ENCODE peak calls at places on chromosomes 7 and 10, in six cellular contexts. One of them, this sample, is unnamed.

GRCh38 chr7:105654994-105655900 is 74.0 kb upstream of the EFCAB10 start:
- DNase-seq in A549: no peak
- DNase-seq in WTC11: peak
- DNase-seq in HepG2: no peak
- DNase-seq in K562: peak
- DNase-seq in H1: peak
- DNase-seq in this sample: peak

GRCh38 chr10:21021843-21022594 is 124.9 kb upstream of the NEBL start:
- DNase-seq in A549: peak
- DNase-seq in WTC11: no peak
- DNase-seq in HepG2: peak
- DNase-seq in K562: peak
- DNase-seq in H1: no peak
- DNase-seq in this sample: no peak

GRCh38 chr10:96413151-96413787 is 54.5 kb upstream of the OPALIN start:
- DNase-seq in A549: no peak
- DNase-seq in WTC11: peak
- DNase-seq in HepG2: no peak
- DNase-seq in K562: peak
- DNase-seq in H1: peak
- DNase-seq in this sample: no peak

GRCh38 chr10:93680414-93681047 is 21.9 kb downstream of the FRA10AC1 start:
- DNase-seq in A549: peak
- DNase-seq in WTC11: no peak
- DNase-seq in HepG2: peak
- DNase-seq in K562: no peak
- DNase-seq in H1: no peak
- DNase-seq in this sample: peak

GRCh38 chr7:71768470-71768869 is 636.5 kb downstream of the GALNT17 start:
- DNase-seq in A549: no peak
- DNase-seq in WTC11: no peak
- DNase-seq in HepG2: no peak
- DNase-seq in K562: no peak
- DNase-seq in H1: no peak
- DNase-seq in this sample: no peak

GRCh38 chr7:126728967-126729366 is 523.8 kb downstream of the GRM8 start:
- DNase-seq in A549: no peak
- DNase-seq in WTC11: no peak
- DNase-seq in HepG2: no peak
- DNase-seq in K562: no peak
- DNase-seq in H1: no peak
- DNase-seq in this sample: no peak

GRCh38 chr10:52756295-52756694 is 16.3 kb downstream of the MBL2 start:
- DNase-seq in A549: no peak
- DNase-seq in WTC11: no peak
- DNase-seq in HepG2: peak
- DNase-seq in K562: no peak
- DNase-seq in H1: no peak
- DNase-seq in this sample: no peak

GRCh38 chr7:155090647-155091046 is 20.5 kb downstream of the HTR5A start:
- DNase-seq in A549: no peak
- DNase-seq in WTC11: no peak
- DNase-seq in HepG2: no peak
- DNase-seq in K562: no peak
- DNase-seq in H1: no peak
- DNase-seq in this sample: no peak

GRCh38 chr7:143948733-143949132 is 5.9 kb upstream of the OR2F1 start:
- DNase-seq in A549: no peak
- DNase-seq in WTC11: no peak
- DNase-seq in HepG2: no peak
- DNase-seq in K562: no peak
- DNase-seq in H1: no peak
- DNase-seq in this sample: no peak

GRCh38 chr10:82736305-82736704 is 861.3 kb downstream of the NRG3 start:
- DNase-seq in A549: no peak
- DNase-seq in WTC11: no peak
- DNase-seq in HepG2: no peak
- DNase-seq in K562: no peak
- DNase-seq in H1: no peak
- DNase-seq in this sample: no peak

GRCh38 chr10:70602665-70603438 is at the start of gene PRF1:
- DNase-seq in A549: no peak
- DNase-seq in WTC11: no peak
- DNase-seq in HepG2: peak
- DNase-seq in K562: peak
- DNase-seq in H1: peak
- DNase-seq in this sample: no peak

GRCh38 chr7:138455609-138456008 is 4.5 kb upstream of the TRIM24 start:
- DNase-seq in A549: no peak
- DNase-seq in WTC11: no peak
- DNase-seq in HepG2: peak
- DNase-seq in K562: no peak
- DNase-seq in H1: no peak
- DNase-seq in this sample: no peak

GRCh38 chr10:98028168-98028770 is 2.2 kb downstream of the CRTAC1 start:
- DNase-seq in A549: peak
- DNase-seq in WTC11: peak
- DNase-seq in HepG2: peak
- DNase-seq in K562: peak
- DNase-seq in H1: peak
- DNase-seq in this sample: peak

GRCh38 chr7:1397491-1398327 is 61.6 kb downstream of the MICALL2 start:
- DNase-seq in A549: no peak
- DNase-seq in WTC11: no peak
- DNase-seq in HepG2: no peak
- DNase-seq in K562: no peak
- DNase-seq in H1: no peak
- DNase-seq in this sample: no peak

GRCh38 chr10:3010819-3011422 is 56.4 kb upstream of the PFKP start:
- DNase-seq in A549: no peak
- DNase-seq in WTC11: no peak
- DNase-seq in HepG2: peak
- DNase-seq in K562: no peak
- DNase-seq in H1: no peak
- DNase-seq in this sample: no peak

GRCh38 chr10:47095848-47096612 is 184.8 kb downstream of the PTPN20 start:
- DNase-seq in A549: no peak
- DNase-seq in WTC11: no peak
- DNase-seq in HepG2: no peak
- DNase-seq in K562: peak
- DNase-seq in H1: no peak
- DNase-seq in this sample: no peak

GRCh38 chr7:18177815-18178660 is 150.4 kb upstream of the PRPS1L1 start:
- DNase-seq in A549: no peak
- DNase-seq in WTC11: no peak
- DNase-seq in HepG2: peak
- DNase-seq in K562: peak
- DNase-seq in H1: no peak
- DNase-seq in this sample: no peak

GRCh38 chr10:130775311-130775710 is 536.2 kb downstream of the TCERG1L start:
- DNase-seq in A549: no peak
- DNase-seq in WTC11: no peak
- DNase-seq in HepG2: no peak
- DNase-seq in K562: no peak
- DNase-seq in H1: no peak
- DNase-seq in this sample: no peak

GRCh38 chr7:114263219-114263618 is 151.4 kb upstream of the FOXP2 start:
- DNase-seq in A549: no peak
- DNase-seq in WTC11: no peak
- DNase-seq in HepG2: no peak
- DNase-seq in K562: no peak
- DNase-seq in H1: no peak
- DNase-seq in this sample: no peak

GRCh38 chr7:157309990-157310668 is 26.7 kb upstream of the DNAJB6 start:
- DNase-seq in A549: peak
- DNase-seq in WTC11: peak
- DNase-seq in HepG2: peak
- DNase-seq in K562: no peak
- DNase-seq in H1: peak
- DNase-seq in this sample: peak

GRCh38 chr7:135260930-135261721 is 27.5 kb downstream of the STRA8 start:
- DNase-seq in A549: no peak
- DNase-seq in WTC11: no peak
- DNase-seq in HepG2: no peak
- DNase-seq in K562: no peak
- DNase-seq in H1: no peak
- DNase-seq in this sample: peak

GRCh38 chr7:86815556-86815955 is 171.8 kb downstream of the GRM3 start:
- DNase-seq in A549: no peak
- DNase-seq in WTC11: no peak
- DNase-seq in HepG2: no peak
- DNase-seq in K562: no peak
- DNase-seq in H1: no peak
- DNase-seq in this sample: no peak

GRCh38 chr7:79723833-79724608 is 270.6 kb upstream of the MAGI2 start:
- DNase-seq in A549: no peak
- DNase-seq in WTC11: no peak
- DNase-seq in HepG2: no peak
- DNase-seq in K562: no peak
- DNase-seq in H1: no peak
- DNase-seq in this sample: no peak

GRCh38 chr7:118372530-118372929 is 148.0 kb downstream of the ANKRD7 start:
- DNase-seq in A549: no peak
- DNase-seq in WTC11: no peak
- DNase-seq in HepG2: no peak
- DNase-seq in K562: peak
- DNase-seq in H1: no peak
- DNase-seq in this sample: peak

GRCh38 chr7:135744938-135745701 is 3.5 kb downstream of the FAM180A start:
- DNase-seq in A549: no peak
- DNase-seq in WTC11: no peak
- DNase-seq in HepG2: no peak
- DNase-seq in K562: no peak
- DNase-seq in H1: no peak
- DNase-seq in this sample: peak

GRCh38 chr7:73931502-73931901 is 70.5 kb downstream of the TMEM270 start:
- DNase-seq in A549: no peak
- DNase-seq in WTC11: no peak
- DNase-seq in HepG2: no peak
- DNase-seq in K562: no peak
- DNase-seq in H1: no peak
- DNase-seq in this sample: no peak

DNA sequence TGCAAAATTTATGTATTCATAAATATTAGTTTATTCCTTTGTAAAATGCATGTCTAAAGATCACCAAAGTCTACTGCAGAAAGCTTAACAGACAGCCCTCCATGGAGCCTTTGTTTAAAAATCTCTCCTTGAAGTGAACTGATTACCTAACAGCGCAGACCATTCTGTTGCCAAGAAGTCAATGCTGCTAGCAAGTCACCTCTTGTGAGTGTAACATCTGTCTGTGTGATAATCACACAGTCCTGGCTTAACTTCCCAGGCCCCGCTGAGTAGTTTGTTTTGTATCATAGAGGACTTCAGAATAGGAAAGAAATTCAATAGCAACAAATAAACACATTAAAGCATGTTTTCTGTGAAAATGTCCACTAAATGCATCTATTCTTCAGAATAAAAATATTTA is 435.3 kb upstream of the IGFBP3 start:
- DNase-seq in A549: no peak
- DNase-seq in WTC11: no peak
- DNase-seq in HepG2: no peak
- DNase-seq in K562: no peak
- DNase-seq in H1: no peak
- DNase-seq in this sample: no peak
- TF ChIP-seq JUN in A549: no peak
- TF ChIP-seq JUN in WTC11: no peak
- TF ChIP-seq JUN in HepG2: no peak
- TF ChIP-seq JUN in K562: no peak
- TF ChIP-seq JUN in H1: no peak
- TF ChIP-seq JUN in this sample: no peak

GRCh38 chr7:43559171-43559938 is 23.6 kb upstream of the STK17A start:
- DNase-seq in A549: no peak
- DNase-seq in WTC11: no peak
- DNase-seq in HepG2: no peak
- DNase-seq in K562: no peak
- DNase-seq in H1: no peak
- DNase-seq in this sample: no peak
- TF ChIP-seq JUN in A549: no peak
- TF ChIP-seq JUN in WTC11: no peak
- TF ChIP-seq JUN in HepG2: no peak
- TF ChIP-seq JUN in K562: no peak
- TF ChIP-seq JUN in H1: no peak
- TF ChIP-seq JUN in this sample: no peak

GRCh38 chr7:130966246-130967009 is 232.4 kb upstream of the KLF14 start:
- DNase-seq in A549: no peak
- DNase-seq in WTC11: no peak
- DNase-seq in HepG2: no peak
- DNase-seq in K562: no peak
- DNase-seq in H1: no peak
- DNase-seq in this sample: no peak
- TF ChIP-seq JUN in A549: no peak
- TF ChIP-seq JUN in WTC11: no peak
- TF ChIP-seq JUN in HepG2: no peak
- TF ChIP-seq JUN in K562: no peak
- TF ChIP-seq JUN in H1: no peak
- TF ChIP-seq JUN in this sample: no peak

DNA sequence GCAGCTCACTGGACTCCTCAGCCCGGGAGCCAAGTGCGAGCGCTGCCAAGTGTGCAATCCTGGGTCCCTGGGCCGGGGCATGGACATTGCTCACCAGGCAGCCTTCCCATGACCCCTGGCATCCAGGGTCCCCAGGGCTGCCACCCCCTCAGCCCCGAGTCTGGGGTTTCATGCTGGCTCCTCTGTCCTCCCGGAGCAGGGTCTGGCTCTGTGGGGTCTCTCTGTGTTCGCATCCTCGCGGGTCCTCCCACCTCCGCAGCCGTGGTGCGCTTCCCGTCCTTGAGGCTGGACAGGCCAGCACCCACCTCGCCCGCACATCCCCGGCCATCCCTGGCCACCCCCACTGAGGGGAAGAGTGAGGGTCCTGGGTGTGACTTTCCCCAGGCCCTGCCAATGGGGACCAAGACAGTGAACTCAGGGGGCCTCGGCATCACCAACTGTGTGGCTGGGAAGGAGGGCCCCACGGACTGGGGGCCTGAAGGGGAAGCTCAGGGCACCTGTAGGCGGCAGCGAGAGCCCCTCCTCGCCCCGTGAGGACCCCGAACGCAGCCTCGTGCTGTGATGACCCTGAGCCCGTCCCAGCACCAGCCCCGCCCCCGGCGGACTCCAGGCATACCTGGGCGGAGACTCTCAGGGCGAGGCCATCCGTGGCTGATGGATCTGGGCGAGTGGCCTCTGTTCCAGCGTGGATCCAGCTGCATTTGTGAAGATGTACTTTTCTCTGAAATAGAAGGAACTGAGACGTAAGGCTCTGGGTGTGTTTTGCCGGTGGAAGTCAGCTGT is 50.3 kb upstream of the CFAP46 start:
- DNase-seq in A549: no peak
- DNase-seq in WTC11: no peak
- DNase-seq in HepG2: no peak
- DNase-seq in K562: no peak
- DNase-seq in H1: no peak
- DNase-seq in this sample: no peak
- TF ChIP-seq JUN in A549: no peak
- TF ChIP-seq JUN in WTC11: no peak
- TF ChIP-seq JUN in HepG2: no peak
- TF ChIP-seq JUN in K562: no peak
- TF ChIP-seq JUN in H1: no peak
- TF ChIP-seq JUN in this sample: no peak

GRCh38 chr10:119620241-119620753 is 23.5 kb upstream of the TIAL1 start:
- DNase-seq in A549: no peak
- DNase-seq in WTC11: no peak
- DNase-seq in HepG2: no peak
- DNase-seq in K562: no peak
- DNase-seq in H1: no peak
- DNase-seq in this sample: peak
- TF ChIP-seq JUN in A549: no peak
- TF ChIP-seq JUN in WTC11: no peak
- TF ChIP-seq JUN in HepG2: no peak
- TF ChIP-seq JUN in K562: no peak
- TF ChIP-seq JUN in H1: no peak
- TF ChIP-seq JUN in this sample: no peak